ENCODE peak calls at places on chromosomes 5 and 9, in six cellular contexts. A is heart left ventricle, Q is lung, C is transverse colon, G is SK-N-SH, S is stomach. X is an unnamed sample.

GRCh38 chr9:82934949-82935348 is 128.0 kb downstream of the RASEF start:
- DNase-seq in C (no peak), A (no peak), S (no peak), G (no peak), Q (no peak), X (peak; percentile 78)

GRCh38 chr5:96297867-96298266 is 135.2 kb downstream of the PCSK1 start:
- DNase-seq in C (no peak), S (no peak), A (no peak), G (no peak), Q (no peak), X (no peak)

GRCh38 chr9:68418259-68418845 is 61.9 kb downstream of the PGM5 start:
- DNase-seq in A (peak; percentile 62), C (no peak), S (no peak), G (no peak), Q (no peak), X (no peak)

GRCh38 chr9:4196886-4197285 is 103.0 kb downstream of the GLIS3 start:
- DNase-seq in A (no peak), G (no peak), Q (no peak), C (no peak), S (no peak), X (no peak)

GRCh38 chr5:23440703-23441102 is 66.7 kb upstream of the PRDM9 start:
- DNase-seq in G (no peak), S (no peak), C (no peak), A (no peak), Q (no peak), X (no peak)

GRCh38 chr9:124295097-124295794 is 37.5 kb downstream of the NEK6 start:
- DNase-seq in S (no peak), G (peak; percentile 92), C (peak; percentile 33), A (peak; percentile 65), Q (no peak), X (no peak)

GRCh38 chr5:41118177-41118576 is 47.0 kb upstream of the MROH2B start:
- DNase-seq in Q (no peak), S (no peak), A (no peak), C (no peak), G (no peak), X (no peak)

GRCh38 chr9:76717176-76717575 is 47.1 kb upstream of the PCA3 start:
- DNase-seq in Q (no peak), A (no peak), C (no peak), S (no peak), G (no peak), X (no peak)

GRCh38 chr9:130426883-130427282 is 17.9 kb upstream of the ASS1 start:
- DNase-seq in C (peak; percentile 53), S (no peak), Q (no peak), A (peak; percentile 67), G (no peak), X (peak; percentile 53)

GRCh38 chr5:107698286-107698685 is 27.5 kb upstream of the EFNA5 start:
- DNase-seq in Q (no peak), S (no peak), C (no peak), A (no peak), G (no peak), X (no peak)

GRCh38 chr5:61599370-61600140 is 267.5 kb downstream of the ZSWIM6 start:
- DNase-seq in A (no peak), S (no peak), C (no peak), Q (no peak), G (no peak), X (peak; percentile 91)

GRCh38 chr5:163565492-163565891 is 60.1 kb downstream of the MAT2B start:
- DNase-seq in G (no peak), C (no peak), A (no peak), Q (no peak), S (no peak), X (no peak)

GRCh38 chr5:97006454-97006853 is 70.6 kb downstream of the LNPEP start:
- DNase-seq in G (no peak), C (no peak), A (no peak), Q (no peak), S (no peak), X (no peak)

GRCh38 chr5:160847526-160848085 is 4.4 kb downstream of the ATP10B start:
- DNase-seq in G (no peak), C (no peak), A (no peak), S (no peak), Q (no peak), X (no peak)

GRCh38 chr9:28934111-28934510 is 1360.8 kb upstream of the C9orf72 start:
- DNase-seq in Q (no peak), G (no peak), C (no peak), A (no peak), S (no peak), X (no peak)

GRCh38 chr5:120055858-120056257 is 408.2 kb upstream of the PRR16 start:
- DNase-seq in C (no peak), S (no peak), A (no peak), G (no peak), Q (no peak), X (no peak)

GRCh38 chr5:78417026-78417425 is 56.6 kb downstream of the SCAMP1 start:
- DNase-seq in G (no peak), Q (no peak), A (no peak), C (no peak), S (no peak), X (no peak)

GRCh38 chr9:83024501-83025125 is 38.3 kb downstream of the RASEF start:
- DNase-seq in G (no peak), C (no peak), S (no peak), Q (no peak), A (no peak), X (no peak)

GRCh38 chr5:19626218-19626617 is 361.8 kb downstream of the CDH18 start:
- DNase-seq in Q (no peak), A (no peak), C (no peak), G (no peak), S (no peak), X (no peak)

GRCh38 chr5:115098041-115098702 is 71.5 kb downstream of the TRIM36 start:
- DNase-seq in A (no peak), G (peak; percentile 63), C (peak; percentile 23), Q (peak; percentile 43), S (no peak), X (no peak)

GRCh38 chr9:36436909-36437308 is 36.8 kb upstream of the RNF38 start:
- DNase-seq in Q (peak; percentile 52), G (no peak), A (peak; percentile 73), S (no peak), C (no peak), X (no peak)

GRCh38 chr9:134234001-134234660 is 69.8 kb upstream of the RNU6ATAC start:
- DNase-seq in A (no peak), Q (no peak), G (no peak), C (no peak), S (no peak), X (no peak)

GRCh38 chr5:177557041-177557647 is 2.8 kb upstream of the FAM193B start:
- DNase-seq in S (no peak), C (peak; percentile 15), Q (no peak), A (no peak), G (no peak), X (no peak)

GRCh38 chr5:1020461-1020961 is 11.9 kb downstream of the NKD2 start:
- DNase-seq in Q (no peak), A (peak; percentile 55), S (no peak), G (no peak), C (no peak), X (no peak)

GRCh38 chr9:37632479-37632878 is 18.3 kb upstream of the FRMPD1 start:
- DNase-seq in A (no peak), C (no peak), Q (no peak), S (no peak), G (no peak), X (no peak)
- H3K36me3 ChIP-seq in A (no peaks in the 10 kb centered on the region), C (no peaks in the 10 kb centered on the region), Q (no peaks in the 10 kb centered on the region), S (no peaks in the 10 kb centered on the region), G (no peaks in the 10 kb centered on the region), X (no peaks in the 10 kb centered on the region)

DNA sequence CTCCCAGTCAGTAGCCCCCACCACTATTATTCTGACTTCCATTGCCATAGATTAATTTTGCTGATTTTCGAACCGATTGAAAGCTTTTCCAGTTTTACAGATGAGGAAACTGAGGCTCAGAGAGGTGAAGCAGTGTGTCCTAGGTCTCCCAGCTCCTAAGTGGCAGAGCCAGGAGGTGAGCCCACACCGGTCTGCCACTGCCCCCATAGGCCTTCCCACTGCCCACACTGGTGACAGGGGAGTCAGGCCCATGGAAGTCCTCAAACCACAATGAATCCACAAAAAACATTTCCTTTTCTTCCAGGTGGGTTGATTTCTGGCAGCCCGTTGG is 54.9 kb upstream of the RPL26L1 start:
- DNase-seq in C (no peak), S (no peak), G (no peak), A (no peak), Q (no peak), X (no peak)
- H3K27ac ChIP-seq in C (peak overlapping the region; percentile 95), S (peak overlapping the region; percentile 93), G (peak overlapping the region; percentile 76), A (peak overlapping the region; percentile 90), Q (peak overlapping the region; percentile 85), X (peak overlapping the region; percentile 95)

GRCh38 chr5:121693864-121694263 is 157.8 kb upstream of the FTMT start:
- DNase-seq in G (no peak), S (no peak), Q (no peak), C (no peak), A (no peak), X (no peak)

GRCh38 chr5:121691478-121691877 is 160.2 kb upstream of the FTMT start:
- DNase-seq in C (no peak), S (peak; percentile 33), G (no peak), Q (peak; percentile 35), A (no peak), X (no peak)

GRCh38 chr5:121692163-121692562 is 159.5 kb upstream of the FTMT start:
- DNase-seq in G (no peak), A (no peak), Q (no peak), S (no peak), C (no peak), X (no peak)

DNA sequence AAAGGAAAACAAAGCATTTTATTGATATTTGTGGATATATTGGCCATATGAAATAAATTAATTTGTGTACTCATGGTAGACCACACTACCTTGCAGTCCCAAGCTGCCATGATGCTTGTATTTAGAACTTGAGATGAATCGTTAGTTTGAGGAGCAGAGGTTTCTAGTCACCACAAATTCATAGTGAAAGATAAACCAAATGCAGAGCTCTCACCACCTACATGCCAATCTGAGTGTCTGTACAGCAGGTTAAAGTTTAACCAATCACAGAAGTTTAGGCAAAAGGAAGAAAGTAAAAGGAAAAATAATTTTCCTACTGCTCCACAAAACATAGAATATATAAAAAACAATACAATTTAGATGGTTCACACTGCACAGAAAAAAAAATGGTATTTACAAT is 163.6 kb upstream of the FTMT start:
- DNase-seq in C (no peak), Q (no peak), S (no peak), G (no peak), A (no peak), X (no peak)
- H3K36me3 ChIP-seq in C (no peaks in the 10 kb centered on the region), Q (no peaks in the 10 kb centered on the region), S (no peaks in the 10 kb centered on the region), G (no peaks in the 10 kb centered on the region), A (no peaks in the 10 kb centered on the region), X (no peaks in the 10 kb centered on the region)

GRCh38 chr9:109254317-109254716 is 66.5 kb downstream of the EPB41L4B start:
- DNase-seq in G (no peak), A (no peak), Q (no peak), S (no peak), C (no peak), X (no peak)
- H3K27ac ChIP-seq in G (no peak overlapping the region), A (no peak overlapping the region), Q (no peak overlapping the region), S (peak overlapping the region; percentile 84), C (no peak overlapping the region), X (peak overlapping the region; percentile 31)

DNA sequence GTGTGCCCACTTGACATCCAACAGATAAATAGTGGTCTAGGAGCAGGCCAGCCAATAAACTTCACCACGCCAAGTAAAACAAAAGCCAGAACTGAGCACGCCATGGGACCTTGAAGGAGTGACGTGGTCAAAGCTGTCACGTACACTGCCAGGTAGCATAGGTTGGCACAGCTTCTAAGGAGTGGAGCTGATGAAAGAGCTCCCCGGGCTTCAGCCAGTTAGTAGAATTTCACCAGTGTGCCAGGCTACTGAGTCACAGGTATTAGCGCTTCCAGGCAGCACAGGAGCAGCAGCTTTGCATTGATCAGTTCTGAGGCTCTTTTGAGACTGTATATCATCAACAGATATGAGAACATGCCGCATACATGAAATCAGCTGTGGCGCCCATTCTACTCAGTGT is 19.4 kb downstream of the VLDLR start:
- DNase-seq in C (no peak), S (peak; percentile 72), Q (no peak), G (no peak), A (no peak), X (no peak)
- H3K36me3 ChIP-seq in C (no peaks in the 10 kb centered on the region), S (peaks cover 36% of the 10 kb centered on the region), Q (peaks cover 8% of the 10 kb centered on the region), G (peaks cover 52% of the 10 kb centered on the region), A (peaks cover 82% of the 10 kb centered on the region), X (no peaks in the 10 kb centered on the region)